ENCODE peak calls at places on chromosomes 13 and 19, in four cellular contexts. S is A549, Y is HCT116, Q is IMR-90. J is an unnamed sample.

GRCh38 chr13:32261567-32261966 is 53.6 kb downstream of the ZAR1L start:
- DNase-seq in Q (peak), Y (no peak), S (no peak), J (peak)

GRCh38 chr13:21613791-21614190 is 9.8 kb upstream of the MICU2 start:
- DNase-seq in S (peak), Y (no peak), Q (no peak), J (no peak)

GRCh38 chr19:54201172-54201701 is 579 bp downstream of the RPS9 start:
- DNase-seq in Q (no peak), S (no peak), Y (no peak), J (no peak)

GRCh38 chr19:50695251-50696064 is 24.1 kb downstream of the SHANK1 start:
- DNase-seq in S (peak), Y (no peak), Q (no peak), J (peak)

GRCh38 chr13:23636360-23636759 is 66.1 kb downstream of the TNFRSF19 start:
- DNase-seq in Y (no peak), S (no peak), Q (no peak), J (no peak)

GRCh38 chr19:52273301-52273700 is 3.9 kb downstream of the ZNF766 start:
- DNase-seq in Y (no peak), S (no peak), Q (no peak), J (no peak)

GRCh38 chr13:113927661-113928581 is 46.0 kb downstream of the C13orf46 start:
- DNase-seq in Y (no peak), Q (peak), S (no peak), J (no peak)

GRCh38 chr19:40139533-40140287 is 49.0 kb upstream of the ZNF780A start:
- DNase-seq in S (peak), Q (peak), Y (peak), J (peak)

GRCh38 chr13:28408235-28408848 is 86.6 kb downstream of the FLT1 start:
- DNase-seq in Q (no peak), Y (no peak), S (no peak), J (peak)

GRCh38 chr13:40318366-40318765 is 348.1 kb downstream of the FOXO1 start:
- DNase-seq in Q (no peak), Y (no peak), S (no peak), J (no peak)

GRCh38 chr19:5298502-5298901 is 42.1 kb downstream of the PTPRS start:
- DNase-seq in S (no peak), Q (no peak), Y (no peak), J (no peak)

GRCh38 chr13:44231786-44232516 is 141.7 kb upstream of the SERP2 start:
- DNase-seq in Y (peak), Q (peak), S (peak), J (no peak)

GRCh38 chr13:81872581-81872980 is 1531.7 kb upstream of the SPRY2 start:
- DNase-seq in Q (no peak), Y (peak), S (peak), J (no peak)

GRCh38 chr13:44622701-44623100 is 46.6 kb upstream of the TSC22D1 start:
- DNase-seq in Q (no peak), Y (no peak), S (no peak), J (no peak)

GRCh38 chr13:113245858-113246791 is 36.7 kb downstream of the CUL4A start:
- DNase-seq in Y (no peak), Q (peak), S (peak), J (no peak)

GRCh38 chr19:51020988-51021651 is 1.6 kb upstream of the KLK10 start:
- DNase-seq in Y (no peak), S (peak), Q (peak), J (peak)

GRCh38 chr13:45162821-45163220 is 38.0 kb downstream of the KCTD4 start:
- DNase-seq in Q (peak), Y (peak), S (peak), J (no peak)

GRCh38 chr13:28429685-28430290 is 65.1 kb downstream of the FLT1 start:
- DNase-seq in S (no peak), Q (peak), Y (no peak), J (no peak)

GRCh38 chr19:11067356-11068113 is 21.7 kb upstream of the LDLR start:
- DNase-seq in Y (no peak), Q (peak), S (no peak), J (no peak)

GRCh38 chr19:53868091-53868891 is 608 bp downstream of the MYADM start:
- DNase-seq in Y (no peak), S (peak), Q (peak), J (peak)

GRCh38 chr19:15244808-15245207 is 12.6 kb upstream of the EPHX3 start:
- DNase-seq in S (no peak), Y (no peak), Q (no peak), J (no peak)

GRCh38 chr19:995051-995827 is 5.0 kb upstream of the GRIN3B start:
- DNase-seq in Y (no peak), S (no peak), Q (no peak), J (no peak)

GRCh38 chr13:43787518-43787891 is 733 bp upstream of the ENOX1 start:
- DNase-seq in Q (no peak), Y (no peak), S (no peak), J (no peak)

GRCh38 chr19:52679598-52679997 is 41.4 kb upstream of the ZNF83 start:
- DNase-seq in Q (no peak), Y (no peak), S (no peak), J (no peak)

GRCh38 chr13:112808377-112809140 is 118.7 kb downstream of the ATP11A start:
- DNase-seq in Q (no peak), Y (no peak), S (no peak), J (no peak)

GRCh38 chr19:7602240-7602934 is 6.7 kb downstream of the CAMSAP3 start:
- DNase-seq in S (no peak), Q (no peak), Y (no peak), J (no peak)

GRCh38 chr19:51727349-51727880 is 3.6 kb upstream of the HAS1 start:
- DNase-seq in Q (no peak), Y (no peak), S (no peak), J (no peak)

GRCh38 chr13:111158136-111158805 is 43.2 kb downstream of the ARHGEF7 start:
- DNase-seq in Q (no peak), S (no peak), Y (no peak), J (no peak)

GRCh38 chr19:4597975-4598671 is 38.6 kb upstream of the SEMA6B start:
- DNase-seq in S (peak), Q (no peak), Y (no peak), J (peak)

GRCh38 chr19:49999371-50000010 is 25.7 kb downstream of the VRK3 start:
- DNase-seq in Y (no peak), Q (no peak), S (no peak), J (no peak)

GRCh38 chr13:114100446-114101320 is 31.7 kb downstream of the RASA3 start:
- DNase-seq in Q (no peak), S (no peak), Y (no peak), J (no peak)

GRCh38 chr19:40663712-40664692 is 26.4 kb downstream of the NUMBL start:
- DNase-seq in S (no peak), Q (peak), Y (no peak), J (peak)

GRCh38 chr19:51807111-51807701 is 12.2 kb downstream of the FPR3 start:
- DNase-seq in S (no peak), Y (no peak), Q (no peak), J (peak)

GRCh38 chr13:40331802-40332201 is 334.6 kb downstream of the FOXO1 start:
- DNase-seq in Q (no peak), S (no peak), Y (no peak), J (no peak)

DNA sequence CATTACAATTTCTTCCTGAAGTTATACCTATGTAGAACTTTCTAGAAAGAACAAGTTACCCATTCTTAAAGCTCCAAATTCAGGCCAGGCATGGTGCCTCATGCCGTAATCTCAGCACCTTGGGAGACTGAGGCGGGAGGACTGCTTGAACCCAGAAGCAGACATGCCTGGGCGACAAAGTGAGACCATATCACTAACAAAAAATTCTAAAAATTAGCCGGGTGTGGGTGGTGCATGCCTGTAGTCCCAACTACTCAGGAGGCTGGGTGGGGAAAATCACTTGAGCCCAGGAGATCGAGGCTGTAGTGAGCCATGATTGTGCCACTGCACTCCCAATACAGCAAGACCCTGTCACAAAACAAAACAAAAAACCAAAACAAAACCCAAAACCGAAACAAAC is 23.0 kb downstream of the KCNRG start:
- DNase-seq in Q (no peak), Y (no peak), S (no peak), J (no peak)
- TF ChIP-seq CEBPB in Q (no peak), Y (no peak), S (no peak), J (no peak)

GRCh38 chr19:56153507-56153906 is 12.4 kb downstream of the ZNF444 start:
- DNase-seq in S (no peak), Q (no peak), Y (no peak), J (no peak)
- TF ChIP-seq CEBPB in S (no peak), Q (no peak), Y (no peak), J (no peak)

DNA sequence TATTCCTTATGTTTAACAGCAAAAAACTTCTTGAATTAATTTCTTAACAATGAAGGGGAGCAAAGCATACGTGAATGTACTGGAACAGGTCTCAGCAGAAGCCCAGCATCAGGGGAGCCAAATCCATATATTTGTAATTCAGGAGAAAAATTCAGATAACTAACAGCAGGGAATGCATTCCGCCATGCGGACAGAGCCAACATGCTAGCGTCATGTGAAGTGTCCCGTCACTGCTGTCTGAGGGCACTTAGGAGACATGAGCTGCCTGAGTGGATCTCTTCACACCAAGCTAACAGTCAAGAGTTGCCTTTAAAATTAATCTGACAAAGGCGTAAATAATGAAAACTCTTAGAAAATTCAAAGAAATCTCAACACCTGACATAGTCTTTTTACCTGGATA is 6.4 kb downstream of the AMER2 start:
- DNase-seq in Y (no peak), Q (no peak), S (no peak), J (no peak)
- TF ChIP-seq CEBPB in Y (no peak), Q (no peak), S (no peak), J (no peak)

GRCh38 chr19:35142531-35143230 is 374 bp upstream of the FXYD7 start:
- DNase-seq in S (peak), Q (no peak), Y (no peak), J (peak)
- TF ChIP-seq CEBPB in S (no peak), Q (no peak), Y (no peak), J (no peak)

GRCh38 chr13:51895906-51896888 is 34.4 kb downstream of the CCDC70 start:
- DNase-seq in S (peak), Y (peak), Q (peak), J (peak)
- TF ChIP-seq CEBPB in S (no peak), Y (no peak), Q (no peak), J (no peak)

DNA sequence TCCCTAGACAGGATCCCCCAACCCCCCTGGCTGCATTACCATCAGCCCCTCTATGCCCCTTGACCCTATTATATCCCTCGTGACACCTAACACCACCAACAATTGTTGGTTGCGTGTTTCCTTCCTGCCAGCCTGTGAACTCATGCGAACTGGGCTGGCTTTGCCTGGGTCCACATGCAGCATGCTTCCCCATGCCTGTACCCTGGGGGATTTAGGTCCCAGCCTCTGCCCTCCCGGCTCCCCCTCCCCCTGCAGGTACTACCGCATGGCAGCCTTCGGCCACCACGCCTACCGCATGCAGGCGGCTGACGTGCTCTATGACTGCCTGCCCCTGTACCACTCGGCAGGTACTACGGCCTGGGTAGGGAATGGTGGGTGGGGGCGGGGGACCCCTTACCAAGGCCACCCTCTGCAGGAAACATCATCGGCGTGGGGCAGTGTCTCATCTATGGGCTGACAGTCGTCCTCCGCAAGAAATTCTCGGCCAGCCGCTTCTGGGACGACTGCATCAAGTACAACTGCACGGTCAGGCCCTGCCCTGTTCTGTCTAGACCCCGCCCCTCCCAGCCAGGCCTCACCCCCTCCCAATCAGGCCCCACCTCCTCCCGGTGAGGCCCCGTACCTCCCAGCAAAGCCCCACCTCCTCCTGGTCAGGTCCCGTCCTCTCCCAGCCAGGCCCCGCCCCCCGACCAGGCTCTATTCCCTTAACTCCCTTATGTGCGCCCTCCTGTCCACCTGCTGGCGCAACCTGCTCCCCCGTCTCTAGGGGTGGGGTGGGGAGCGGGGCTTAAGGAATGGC is 18.5 kb downstream of the SLC27A1 start:
- DNase-seq in Y (peak), Q (no peak), S (peak), J (peak)
- TF ChIP-seq CEBPB in Y (no peak), Q (no peak), S (no peak), J (no peak)

GRCh38 chr19:29086182-29086581 is 126.8 kb downstream of the UQCRFS1 start:
- DNase-seq in Q (no peak), Y (no peak), S (no peak), J (no peak)

GRCh38 chr19:29086646-29087045 is 126.3 kb downstream of the UQCRFS1 start:
- DNase-seq in S (no peak), Y (no peak), Q (no peak), J (no peak)

GRCh38 chr19:29083863-29084262 is 129.1 kb downstream of the UQCRFS1 start:
- DNase-seq in Y (no peak), Q (no peak), S (no peak), J (no peak)

GRCh38 chr19:29085630-29086029 is 127.3 kb downstream of the UQCRFS1 start:
- DNase-seq in Y (no peak), Q (no peak), S (no peak), J (no peak)

DNA sequence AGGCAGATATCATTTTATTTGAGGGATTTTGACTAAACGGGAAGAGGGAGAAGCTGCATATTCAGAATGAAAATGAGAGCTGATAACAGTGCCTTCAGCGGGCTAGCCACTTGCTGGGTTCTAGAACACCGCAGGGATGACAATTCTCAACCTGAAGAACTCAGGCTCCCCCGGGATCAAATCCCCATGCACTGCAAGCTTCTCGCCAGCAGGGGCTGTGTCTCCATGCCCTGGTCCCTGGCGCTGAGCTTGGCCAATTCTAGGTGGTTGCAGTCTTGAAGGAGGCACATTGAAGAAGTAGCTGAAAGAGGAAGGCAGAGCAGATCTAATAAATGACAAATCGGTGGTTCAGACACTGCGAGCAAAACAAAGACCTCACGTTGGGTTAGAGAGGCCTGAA is 128.7 kb downstream of the UQCRFS1 start:
- DNase-seq in Y (no peak), S (peak), Q (no peak), J (peak)
- TF ChIP-seq CEBPB in Y (no peak), S (no peak), Q (no peak), J (no peak)

DNA sequence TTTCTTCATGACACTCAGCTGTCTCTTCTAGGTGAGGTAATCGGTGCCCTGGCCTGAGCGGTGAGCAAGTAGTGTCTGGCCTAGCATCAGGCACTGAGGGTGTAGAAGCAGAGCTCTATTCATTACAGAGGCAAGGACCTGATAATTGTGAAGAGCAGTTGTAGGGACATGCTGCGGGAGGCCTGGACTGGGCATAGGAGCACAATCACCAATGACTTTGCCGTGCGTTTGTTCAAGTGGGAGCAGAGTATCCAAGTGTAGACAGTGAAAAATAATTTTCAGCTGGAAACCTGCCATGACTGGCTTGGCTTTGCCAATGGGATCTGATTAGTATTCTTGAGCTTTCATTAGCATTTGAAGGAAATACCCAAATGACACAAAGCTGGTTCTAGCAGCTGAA is 32.1 kb upstream of the DCLK1 start:
- DNase-seq in S (no peak), Y (no peak), Q (no peak), J (no peak)
- TF ChIP-seq CEBPB in S (no peak), Y (no peak), Q (no peak), J (no peak)

GRCh38 chr19:45402469-45403070 is 2.3 kb downstream of the PPP1R13L start:
- DNase-seq in Y (no peak), Q (no peak), S (peak), J (peak)

GRCh38 chr19:45396389-45397260 is 8.2 kb downstream of the PPP1R13L start:
- DNase-seq in S (no peak), Q (no peak), Y (no peak), J (no peak)

GRCh38 chr19:45403272-45403671 is 1.6 kb downstream of the PPP1R13L start:
- DNase-seq in Q (no peak), S (no peak), Y (no peak), J (no peak)

GRCh38 chr19:45401815-45402468 is 2.9 kb downstream of the PPP1R13L start:
- DNase-seq in Q (no peak), S (no peak), Y (no peak), J (no peak)

DNA sequence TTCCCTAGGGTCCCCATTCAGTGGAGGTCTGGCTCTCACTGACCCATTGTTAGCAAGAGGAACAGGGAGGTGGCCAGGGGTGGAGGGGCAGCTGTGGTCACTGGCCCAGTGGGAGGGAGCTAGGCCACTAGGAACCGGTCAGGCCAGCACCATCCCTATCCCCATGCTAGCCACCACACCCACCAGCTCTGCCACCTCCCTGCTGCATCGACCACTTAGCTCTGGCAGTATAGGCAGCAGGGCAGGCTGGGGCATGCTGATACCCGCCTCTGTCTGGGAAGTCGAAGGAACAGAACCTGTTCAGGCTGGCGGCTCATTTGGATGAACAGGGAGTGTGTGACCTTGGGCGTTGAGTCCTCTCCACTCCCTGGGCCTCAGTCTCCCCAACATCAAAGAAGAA is 4.7 kb downstream of the PPP1R13L start:
- DNase-seq in Y (no peak), Q (no peak), S (no peak), J (no peak)
- TF ChIP-seq CEBPB in Y (no peak), Q (no peak), S (no peak), J (no peak)

J was measured in K562.